ENCODE peak calls at places on chromosomes 13 and 19, in eight cellular contexts. P is body of pancreas; I is GM12891; X is small intestine; G is T-helper 2 cell; Z is epithelial cell of proximal tubule; Q is Caki2; K is activated naive CD8-positive, alpha-beta T cell treated with anti-CD3 and anti-CD28 coated beads for 36 hours. T is an unnamed sample.

GRCh38 chr19:11457115-11457514 is 21.7 kb downstream of the PRKCSH start:
- DNase-seq in I (no peak), K (no peak), X (no peak), G (no peak), Z (no peak), Q (no peak), P (no peak), T (no peak)

GRCh38 chr19:2290441-2291184 is 8.6 kb upstream of the PEAK3 start:
- DNase-seq in K (no peak), I (no peak), Q (no peak), Z (no peak), G (no peak), P (no peak), X (no peak), T (no peak)

GRCh38 chr19:12913011-12913561 is 6.0 kb downstream of the SYCE2 start:
- DNase-seq in Q (no peak), G (no peak), K (no peak), P (peak), X (peak), I (no peak), Z (no peak), T (no peak)

GRCh38 chr13:23570931-23571330 is 719 bp downstream of the TNFRSF19 start:
- DNase-seq in G (no peak), K (no peak), Z (no peak), Q (no peak), P (no peak), I (no peak), X (no peak), T (no peak)

GRCh38 chr19:3154957-3155736 is 19.3 kb downstream of the GNA15 start:
- DNase-seq in P (peak), Z (no peak), I (peak), K (peak), Q (peak), G (peak), X (peak), T (peak)

GRCh38 chr19:16561382-16561781 is 10.8 kb downstream of the SLC35E1 start:
- DNase-seq in I (no peak), Q (no peak), Z (no peak), X (no peak), K (no peak), G (no peak), P (no peak), T (no peak)

GRCh38 chr19:11130824-11131455 is 24.6 kb downstream of the SPC24 start:
- DNase-seq in Z (no peak), K (peak), Q (peak), X (peak), G (peak), I (peak), P (peak), T (peak)

GRCh38 chr19:51887522-51888498 is at the start of gene ZNF577:
- DNase-seq in P (peak), Z (peak), X (peak), K (peak), Q (no peak), G (peak), I (no peak), T (peak)

GRCh38 chr19:45087531-45087930 is 5.4 kb upstream of the PPP1R37 start:
- DNase-seq in Q (no peak), I (no peak), K (peak), G (no peak), P (no peak), X (no peak), Z (no peak), T (peak)

GRCh38 chr13:110873639-110874507 is 41.0 kb downstream of the ANKRD10 start:
- DNase-seq in X (no peak), Z (no peak), I (no peak), P (no peak), Q (no peak), K (no peak), G (no peak), T (no peak)

GRCh38 chr13:100490692-100491091 is 97.9 kb downstream of the GGACT start:
- DNase-seq in Z (no peak), P (no peak), Q (no peak), I (no peak), K (no peak), X (no peak), G (no peak), T (no peak)

GRCh38 chr19:45872095-45872919 is 8.2 kb downstream of the FOXA3 start:
- DNase-seq in X (no peak), I (no peak), Z (no peak), P (no peak), Q (no peak), K (no peak), G (no peak), T (no peak)

GRCh38 chr13:50993371-50993770 is 83.8 kb downstream of the RNASEH2B start:
- DNase-seq in K (no peak), G (no peak), Z (no peak), X (peak), Q (no peak), P (no peak), I (no peak), T (no peak)

GRCh38 chr13:91978571-91978970 is 580.1 kb downstream of the GPC5 start:
- DNase-seq in I (no peak), G (no peak), K (no peak), Q (no peak), P (no peak), X (no peak), Z (no peak), T (no peak)

GRCh38 chr13:110215606-110216005 is 91.4 kb downstream of the COL4A1 start:
- DNase-seq in I (no peak), G (no peak), X (no peak), Q (no peak), K (no peak), Z (no peak), P (no peak), T (no peak)

GRCh38 chr13:111531505-111531904 is 211.1 kb downstream of the TEX29 start:
- DNase-seq in Z (peak), K (no peak), P (peak), I (no peak), G (no peak), X (peak), Q (peak), T (no peak)